ENCODE peak calls at places on chromosomes 13 and 19, in five cellular contexts. N is HCT116, H is H1, C is GM12878, S is HepG2. F is an unnamed sample.
A peak's percentile ranks its signal among the peaks of the same experiment; 100 is the strongest.

GRCh38 chr19:29616541-29616940 is 10.5 kb downstream of the POP4 start:
- DNase-seq in S (no peak), H (no peak), N (no peak), C (no peak), F (no peak)

GRCh38 chr13:59774511-59774911 is 389.2 kb downstream of the DIAPH3 start:
- DNase-seq in H (no peak), N (no peak), C (no peak), S (peak; percentile 49), F (no peak)

GRCh38 chr13:65302691-65303090 is 1927.4 kb downstream of the PCDH9 start:
- DNase-seq in S (no peak), H (no peak), C (no peak), N (no peak), F (no peak)

GRCh38 chr19:13847033-13847899 is 29.7 kb upstream of the NANOS3 start:
- DNase-seq in H (peak; percentile 98), S (peak; percentile 84), N (peak; percentile 87), C (no peak), F (no peak)

GRCh38 chr13:81929988-81930387 is 1589.1 kb upstream of the SPRY2 start:
- DNase-seq in C (no peak), H (no peak), N (no peak), S (peak; percentile 14), F (peak; percentile 3)

GRCh38 chr13:29654807-29655547 is 59.5 kb upstream of the SLC7A1 start:
- DNase-seq in C (no peak), N (no peak), H (no peak), S (no peak), F (no peak)

GRCh38 chr13:42720116-42720857 is 61.1 kb upstream of the FAM216B start:
- DNase-seq in C (peak; percentile 13), S (peak; percentile 7), N (peak; percentile 60), H (no peak), F (no peak)

GRCh38 chr13:35600137-35600536 is 123.6 kb upstream of the MAB21L1 start:
- DNase-seq in S (peak; percentile 15), N (no peak), H (no peak), C (no peak), F (no peak)

GRCh38 chr13:105035092-105035491 is 1500.4 kb downstream of the EFNB2 start:
- DNase-seq in N (no peak), C (no peak), H (no peak), S (no peak), F (no peak)

GRCh38 chr13:44471686-44472085 is 98.1 kb downstream of the SERP2 start:
- DNase-seq in S (no peak), N (no peak), C (no peak), H (no peak), F (no peak)

GRCh38 chr13:49806126-49806536 is 13.6 kb upstream of the KPNA3 start:
- DNase-seq in N (no peak), H (no peak), S (peak; percentile 90), C (no peak), F (no peak)

GRCh38 chr19:13401388-13401787 is 104.9 kb downstream of the CACNA1A start:
- DNase-seq in C (no peak), S (peak; percentile 2), H (peak; percentile 46), N (peak; percentile 48), F (peak; percentile 7)

GRCh38 chr19:370641-371330 is 26.2 kb upstream of the MIER2 start:
- DNase-seq in N (no peak), S (no peak), H (no peak), C (no peak), F (no peak)

GRCh38 chr19:6062274-6062673 is 48.0 kb downstream of the RFX2 start:
- DNase-seq in C (no peak), N (no peak), S (no peak), H (no peak), F (no peak)

GRCh38 chr19:45637890-45638667 is 1.1 kb downstream of the EML2 start:
- DNase-seq in C (no peak), H (no peak), N (no peak), S (no peak), F (peak; percentile 28)

GRCh38 chr19:6730153-6730804 is 7.1 kb downstream of the GPR108 start:
- DNase-seq in N (no peak), S (peak; percentile 96), C (no peak), H (peak; percentile 91), F (peak; percentile 66)

GRCh38 chr13:29884671-29885424 is 34.4 kb upstream of the UBL3 start:
- DNase-seq in H (no peak), N (no peak), S (peak; percentile 22), C (no peak), F (peak; percentile 17)

GRCh38 chr13:97021241-97021640 is 27.0 kb upstream of the OXGR1 start:
- DNase-seq in C (no peak), S (no peak), N (no peak), H (no peak), F (no peak)

GRCh38 chr19:54302252-54302651 is 10.7 kb downstream of the LILRA5 start:
- DNase-seq in H (no peak), S (no peak), N (no peak), C (no peak), F (no peak)

GRCh38 chr13:41528021-41528420 is 70.7 kb downstream of the RGCC start:
- DNase-seq in H (no peak), C (no peak), N (no peak), S (no peak), F (no peak)

GRCh38 chr13:112783135-112783945 is 93.5 kb downstream of the ATP11A start:
- DNase-seq in S (no peak), H (peak; percentile 43), N (no peak), C (no peak), F (no peak)

GRCh38 chr13:103031332-103031873 is 34.8 kb downstream of the SLC10A2 start:
- DNase-seq in N (no peak), S (no peak), H (no peak), C (peak; percentile 90), F (no peak)

GRCh38 chr19:54316746-54317107 is 3.8 kb upstream of the LILRA5 start:
- DNase-seq in S (no peak), H (peak; percentile 61), N (no peak), C (no peak), F (no peak)

GRCh38 chr13:63690672-63691071 is 2275.0 kb upstream of the PCDH20 start:
- DNase-seq in H (no peak), C (no peak), N (no peak), S (no peak), F (no peak)

GRCh38 chr19:289651-290538 is 1.3 kb downstream of the PLPP2 start:
- DNase-seq in C (no peak), H (peak; percentile 76), S (peak; percentile 42), N (peak; percentile 74), F (peak; percentile 92)

GRCh38 chr13:107387525-107387924 is 819.6 kb upstream of the ARGLU1 start:
- DNase-seq in H (no peak), S (no peak), N (no peak), C (no peak), F (no peak)

GRCh38 chr13:42832341-42833153 is 51.2 kb downstream of the FAM216B start:
- DNase-seq in H (no peak), C (no peak), S (peak; percentile 20), N (no peak), F (no peak)

DNA sequence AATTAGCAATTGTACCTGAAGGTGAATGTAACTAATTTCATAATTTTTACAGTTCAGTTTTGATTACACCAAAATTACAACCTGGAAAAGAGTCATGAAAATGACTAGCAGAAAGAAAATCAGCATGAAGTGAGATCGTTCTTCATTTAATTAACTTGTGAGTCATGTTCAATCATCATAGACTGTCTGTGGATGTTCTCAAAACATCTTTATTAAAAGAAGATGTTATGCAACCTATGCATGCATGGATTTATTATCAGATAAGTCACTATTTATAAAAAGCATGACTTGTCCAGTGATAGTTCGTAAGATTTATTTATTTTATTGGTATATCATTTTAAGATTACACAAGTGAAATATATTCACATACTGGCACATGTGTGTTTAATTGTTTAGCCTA is 245.9 kb downstream of the ITGBL1 start:
- DNase-seq in N (no peak), C (no peak), S (no peak), H (no peak), F (no peak)
- TF ChIP-seq JUND in N (no peak), C (no peak), S (no peak), H (no peak), F (no peak)

GRCh38 chr13:113862766-113863510 is 938 bp downstream of the GAS6 start:
- DNase-seq in H (peak; percentile 72), S (no peak), N (no peak), C (no peak), F (peak; percentile 54)
- TF ChIP-seq JUND in H (no peak), S (no peak), N (no peak), C (no peak), F (no peak)

DNA sequence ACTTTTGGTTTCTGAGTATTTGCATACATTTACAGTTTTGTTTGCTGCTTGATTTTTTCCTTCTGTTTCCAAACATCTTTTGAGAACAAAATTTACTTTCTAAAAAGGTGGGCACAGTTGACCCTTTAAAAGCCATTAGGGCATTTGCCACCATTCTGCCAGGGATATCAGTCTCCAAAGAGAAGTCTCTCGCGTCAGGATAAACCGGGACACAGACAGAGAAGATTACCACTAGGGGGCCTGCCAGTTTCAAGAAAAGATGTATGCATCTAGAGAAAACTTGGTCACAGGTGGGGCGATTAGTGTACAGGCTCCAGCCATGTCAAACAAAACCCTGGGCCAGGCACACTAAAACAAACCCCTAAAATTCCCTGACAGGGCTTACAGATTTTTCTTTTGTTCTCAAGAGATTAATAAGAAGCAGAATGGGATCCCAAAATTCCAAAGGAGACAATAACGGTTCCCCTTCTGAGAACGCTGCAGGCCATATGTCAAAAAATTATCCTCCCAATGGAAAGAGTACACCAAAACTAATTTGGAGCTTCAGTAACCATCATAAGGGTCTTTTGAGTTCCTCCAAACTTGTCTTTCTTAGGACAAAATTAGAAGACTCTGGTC is 10.7 kb upstream of the PABPC3 start:
- DNase-seq in H (no peak), C (no peak), N (peak; percentile 36), S (peak; percentile 23), F (peak; percentile 50)
- TF ChIP-seq JUND in H (no peak), C (no peak), N (no peak), S (no peak), F (no peak)

GRCh38 chr13:66794340-66795031 is 435.6 kb downstream of the PCDH9 start:
- DNase-seq in N (no peak), H (no peak), S (no peak), C (no peak), F (no peak)

GRCh38 chr13:66795636-66796035 is 434.5 kb downstream of the PCDH9 start:
- DNase-seq in C (no peak), S (no peak), N (no peak), H (no peak), F (no peak)
- TF ChIP-seq JUND in C (no peak), S (no peak), N (no peak), H (no peak), F (no peak)

GRCh38 chr19:44180968-44181367 is 16.1 kb downstream of the ZNF226 start:
- DNase-seq in C (no peak), S (no peak), H (no peak), N (no peak), F (no peak)
- TF ChIP-seq JUND in C (no peak), S (no peak), H (no peak), N (no peak), F (no peak)

DNA sequence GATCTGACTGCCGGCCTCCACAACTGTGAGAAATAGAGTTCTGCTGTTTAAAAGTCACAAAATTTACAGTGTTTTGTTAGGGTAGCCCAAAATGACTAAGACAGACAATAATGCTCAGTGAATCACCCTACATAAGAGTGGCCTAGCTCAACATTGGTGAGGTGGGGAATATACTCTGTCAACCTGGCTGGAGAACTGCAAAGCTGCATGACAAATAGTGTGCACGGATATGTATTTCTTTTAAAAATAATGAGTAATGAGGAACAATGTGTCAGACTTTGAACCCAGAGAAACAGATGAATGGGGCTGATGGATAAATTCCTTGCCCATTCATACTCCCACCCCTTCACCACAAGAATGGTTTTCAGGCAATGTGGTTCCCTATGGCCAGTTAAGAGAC is 372.4 kb downstream of the SUCLA2 start:
- DNase-seq in H (no peak), C (no peak), N (no peak), S (no peak), F (no peak)
- TF ChIP-seq JUND in H (no peak), C (no peak), N (no peak), S (no peak), F (no peak)

GRCh38 chr13:54078271-54078670 is 1049.7 kb downstream of the OLFM4 start:
- DNase-seq in C (no peak), H (no peak), S (no peak), N (no peak), F (no peak)
- TF ChIP-seq JUND in C (no peak), H (no peak), S (no peak), N (no peak), F (no peak)